ENCODE peak calls at places on chromosomes 13 and 19, in eight cellular contexts. Q, R, P, H, Y, X, M and T are unnamed samples.

GRCh38 chr13:73514208-73514607 is 455.4 kb downstream of the KLF5 start:
- DNase-seq in R (no peak), H (no peak), Q (no peak), X (no peak), P (no peak), Y (no peak), M (no peak), T (no peak)

GRCh38 chr19:5953680-5954213 is 24.2 kb downstream of the RANBP3 start:
- DNase-seq in X (no peak), Q (no peak), M (peak), R (no peak), H (peak), P (no peak), Y (peak), T (no peak)

GRCh38 chr19:18157465-18158063 is 4.6 kb downstream of the PIK3R2 start:
- DNase-seq in M (no peak), H (no peak), P (no peak), Q (no peak), X (no peak), Y (no peak), R (no peak), T (no peak)

GRCh38 chr13:26910754-26911465 is 150.3 kb upstream of the GPR12 start:
- DNase-seq in H (no peak), X (no peak), M (no peak), P (no peak), R (no peak), Q (no peak), Y (no peak), T (no peak)

GRCh38 chr19:14107581-14108461 is 9.7 kb downstream of the PRKACA start:
- DNase-seq in P (no peak), H (peak), M (no peak), Q (no peak), Y (no peak), R (no peak), X (peak), T (no peak)

GRCh38 chr19:30671622-30672051 is 299.5 kb downstream of the ZNF536 start:
- DNase-seq in Q (no peak), H (no peak), X (peak), M (no peak), R (no peak), Y (no peak), P (no peak), T (no peak)

GRCh38 chr13:67752741-67753140 is 522.6 kb upstream of the PCDH9 start:
- DNase-seq in M (no peak), Q (no peak), X (no peak), Y (no peak), R (no peak), H (no peak), P (no peak), T (no peak)

GRCh38 chr19:2587001-2587719 is 111.2 kb downstream of the GADD45B start:
- DNase-seq in M (no peak), H (peak), Y (no peak), P (no peak), Q (no peak), X (no peak), R (no peak), T (no peak)

GRCh38 chr13:50015750-50016149 is 506 bp downstream of the KCNRG start:
- DNase-seq in P (no peak), Y (no peak), H (no peak), X (no peak), M (no peak), Q (no peak), R (no peak), T (no peak)

GRCh38 chr13:28586585-28587540 is 72.1 kb upstream of the POMP start:
- DNase-seq in R (no peak), M (no peak), Q (no peak), H (no peak), P (no peak), Y (no peak), X (no peak), T (no peak)

GRCh38 chr19:30028992-30029343 is 86.9 kb downstream of the URI1 start:
- DNase-seq in Q (no peak), H (no peak), P (no peak), Y (no peak), X (no peak), R (no peak), M (no peak), T (no peak)

GRCh38 chr19:39138221-39139211 is 12.9 kb downstream of the PAK4 start:
- DNase-seq in R (no peak), H (no peak), Q (no peak), P (no peak), Y (no peak), M (no peak), X (no peak), T (no peak)

GRCh38 chr19:45153339-45154063 is 7.3 kb downstream of the NKPD1 start:
- DNase-seq in Q (no peak), X (peak), M (no peak), P (no peak), R (no peak), H (peak), Y (peak), T (peak)

DNA sequence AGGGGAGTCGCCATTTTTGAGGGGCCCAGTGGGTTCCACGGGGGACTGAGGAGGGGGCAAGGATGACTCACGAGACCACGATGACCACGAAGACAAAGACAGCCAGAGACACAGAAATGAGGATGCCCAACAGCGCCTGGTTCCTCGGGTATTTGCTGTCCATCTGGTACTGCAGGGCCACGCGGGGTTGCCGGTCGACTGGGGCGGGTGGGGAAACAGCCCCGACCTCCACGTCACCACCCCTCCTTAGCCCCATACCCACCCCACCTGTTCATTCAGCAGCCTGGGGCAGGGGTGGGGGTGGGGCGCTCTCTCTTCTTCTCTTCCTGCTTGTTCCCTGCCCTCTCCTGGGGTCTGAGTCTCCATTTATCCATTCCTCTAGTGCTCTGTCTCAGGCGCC is 8.6 kb downstream of the IZUMO2 start:
- DNase-seq in R (no peak), Y (no peak), H (no peak), X (no peak), Q (no peak), P (no peak), M (no peak), T (no peak)
- TF ChIP-seq CTCF in R (no peak), Y (no peak), H (no peak), X (no peak), Q (no peak), P (no peak), M (no peak), T (no peak)

DNA sequence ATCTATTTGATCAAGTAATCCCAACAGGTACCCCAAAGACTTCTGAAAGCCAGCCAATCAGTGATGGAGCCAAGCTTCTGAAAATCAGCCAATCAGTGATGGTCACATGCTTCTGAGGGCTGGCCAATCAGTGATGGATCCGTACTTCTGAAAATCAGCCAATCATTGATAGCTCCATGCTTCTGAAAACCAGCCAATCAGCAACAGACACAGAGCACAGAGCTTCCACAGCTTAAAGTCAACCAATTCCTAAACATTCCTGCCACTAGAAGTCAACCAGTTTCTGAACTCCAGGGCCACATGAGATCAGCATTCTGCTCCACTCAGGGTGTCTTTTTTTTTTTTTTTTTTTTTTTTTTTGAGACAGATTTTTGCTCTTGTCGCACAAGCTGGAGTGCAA is 8.2 kb upstream of the HSD17B14 start:
- DNase-seq in Y (no peak), X (peak), Q (no peak), R (no peak), H (peak), M (no peak), P (no peak), T (no peak)
- TF ChIP-seq CTCF in Y (no peak), X (no peak), Q (no peak), R (no peak), H (no peak), M (peak), P (no peak), T (no peak)

DNA sequence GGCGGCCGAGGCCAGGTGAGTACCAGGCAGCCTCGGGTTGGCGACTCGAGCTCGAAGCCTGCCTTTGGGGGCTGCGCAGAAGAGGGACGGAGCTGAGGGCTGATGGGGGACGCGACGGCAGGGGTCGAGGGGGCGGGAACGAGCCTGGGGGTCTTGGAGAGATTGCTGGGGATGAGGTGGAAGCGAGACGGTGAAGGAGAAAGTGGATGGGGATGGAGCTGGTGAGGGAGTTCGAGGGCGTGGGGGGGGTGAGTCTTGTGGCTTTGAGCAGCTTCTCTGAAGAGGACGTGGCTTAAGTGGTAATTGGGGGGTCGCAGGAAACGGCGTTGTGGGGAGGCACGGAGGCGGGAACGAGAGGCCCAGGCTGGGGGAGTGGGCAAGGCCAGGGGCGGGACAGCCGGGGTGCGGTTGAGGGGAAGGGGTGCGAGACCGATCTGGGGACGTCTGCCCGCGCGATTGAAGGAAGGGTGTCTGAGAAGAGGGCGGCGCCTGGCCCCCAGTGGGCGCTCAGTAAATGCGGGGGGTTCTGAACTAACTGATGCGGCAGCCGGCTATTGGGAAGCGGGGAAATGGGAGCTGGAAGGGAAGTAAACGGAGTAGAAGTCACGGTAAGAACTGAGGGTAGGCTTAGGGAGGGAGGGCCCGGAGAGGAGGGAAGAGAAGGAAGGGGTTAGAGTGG is 422 bp downstream of the MYO9B start:
- DNase-seq in Y (peak), Q (peak), R (peak), P (no peak), H (peak), M (no peak), X (peak), T (no peak)
- TF ChIP-seq CTCF in Y (no peak), Q (peak), R (no peak), P (no peak), H (no peak), M (no peak), X (no peak), T (no peak)

DNA sequence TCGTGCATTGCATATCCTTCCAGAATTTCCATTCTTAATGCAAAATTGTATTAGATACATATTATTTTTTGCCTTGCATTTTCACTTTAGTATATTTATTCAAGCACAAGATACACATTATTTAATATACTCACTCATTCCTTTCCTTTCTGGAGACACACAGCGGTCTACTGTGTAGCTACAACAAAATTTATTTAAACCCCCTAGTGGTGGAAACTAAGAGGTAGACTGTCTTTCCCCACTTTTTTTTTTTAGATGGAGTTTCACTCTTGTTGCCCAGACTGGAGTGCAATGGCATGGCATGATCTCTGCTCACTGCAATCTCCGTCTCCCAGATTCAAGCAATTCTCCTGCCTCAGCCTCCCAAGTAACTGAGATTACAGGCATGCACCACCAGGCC is 2040.3 kb upstream of the PCDH20 start:
- DNase-seq in Y (no peak), P (no peak), Q (no peak), M (no peak), H (no peak), R (no peak), X (peak), T (no peak)
- TF ChIP-seq CTCF in Y (no peak), P (peak), Q (no peak), M (peak), H (peak), R (no peak), X (no peak), T (no peak)